ENCODE peak calls at places on chromosomes 16 and 17, in eight cellular contexts. I is GM23248, T is pancreas, N is BE2C, P is HCT116, S is MM.1S, B is small intestine, J is AG04450. K is an unnamed sample.

GRCh38 chr17:58105093-58105492 is 21.9 kb downstream of the DYNLL2 start:
- DNase-seq in N (no peak), B (no peak), S (no peak), J (no peak), I (no peak), P (no peak), T (no peak), K (no peak)

GRCh38 chr17:76710863-76711611 is at the start of gene MXRA7:
- DNase-seq in I (peak; percentile 91), N (peak; percentile 86), P (no peak), B (no peak), T (peak; percentile 88), J (no peak), S (peak; percentile 35), K (peak; percentile 87)

GRCh38 chr16:12009462-12009861 is 32.9 kb downstream of the SNX29 start:
- DNase-seq in N (no peak), P (no peak), I (no peak), T (no peak), J (no peak), B (no peak), S (no peak), K (no peak)

GRCh38 chr17:61250335-61250890 is 149.2 kb upstream of the TBX2 start:
- DNase-seq in N (no peak), I (peak; percentile 64), P (no peak), S (peak; percentile 44), T (no peak), J (no peak), B (no peak), K (no peak)

GRCh38 chr17:6079155-6079554 is 9.0 kb downstream of the WSCD1 start:
- DNase-seq in N (no peak), J (no peak), B (no peak), S (peak; percentile 86), I (no peak), P (no peak), T (no peak), K (no peak)

GRCh38 chr16:54829691-54830090 is 101.0 kb upstream of the IRX5 start:
- DNase-seq in N (no peak), S (no peak), P (no peak), J (no peak), B (no peak), I (no peak), T (no peak), K (no peak)

GRCh38 chr16:3837851-3838564 is 42.5 kb downstream of the CREBBP start:
- DNase-seq in I (peak; percentile 49), J (no peak), T (no peak), P (no peak), N (no peak), B (no peak), S (no peak), K (no peak)

GRCh38 chr17:47882695-47883588 is 13.1 kb upstream of the SP2 start:
- DNase-seq in T (no peak), I (no peak), P (no peak), S (no peak), B (peak; percentile 21), N (no peak), J (no peak), K (no peak)

GRCh38 chr17:73058022-73058421 is 34.5 kb downstream of the SLC39A11 start:
- DNase-seq in B (no peak), P (no peak), J (no peak), S (no peak), I (no peak), T (no peak), N (peak; percentile 15), K (no peak)

GRCh38 chr16:11270602-11271162 is 1.6 kb upstream of the TNP2 start:
- DNase-seq in S (no peak), J (no peak), I (no peak), N (no peak), B (no peak), T (no peak), P (no peak), K (no peak)

GRCh38 chr17:21177854-21178600 is 35.9 kb downstream of the TMEM11 start:
- DNase-seq in B (no peak), I (no peak), P (no peak), T (no peak), J (no peak), S (no peak), N (no peak), K (no peak)

GRCh38 chr16:85750021-85750826 is 672 bp downstream of the C16orf74 start:
- DNase-seq in J (no peak), P (no peak), N (peak; percentile 43), T (peak; percentile 70), B (no peak), I (peak; percentile 52), S (no peak), K (peak; percentile 55)

GRCh38 chr16:85750827-85751641 is at the start of gene C16orf74:
- DNase-seq in J (no peak), T (peak; percentile 83), I (peak; percentile 83), P (no peak), B (peak; percentile 57), S (peak; percentile 14), N (peak; percentile 63), K (no peak)

GRCh38 chr16:85746431-85747227 is 4.3 kb downstream of the C16orf74 start:
- DNase-seq in N (no peak), S (no peak), T (no peak), B (no peak), P (peak; percentile 89), J (no peak), I (peak; percentile 80), K (no peak)

GRCh38 chr16:85751665-85752501 is 987 bp upstream of the C16orf74 start:
- DNase-seq in P (no peak), T (no peak), B (no peak), N (no peak), I (peak; percentile 24), S (no peak), J (no peak), K (no peak)

DNA sequence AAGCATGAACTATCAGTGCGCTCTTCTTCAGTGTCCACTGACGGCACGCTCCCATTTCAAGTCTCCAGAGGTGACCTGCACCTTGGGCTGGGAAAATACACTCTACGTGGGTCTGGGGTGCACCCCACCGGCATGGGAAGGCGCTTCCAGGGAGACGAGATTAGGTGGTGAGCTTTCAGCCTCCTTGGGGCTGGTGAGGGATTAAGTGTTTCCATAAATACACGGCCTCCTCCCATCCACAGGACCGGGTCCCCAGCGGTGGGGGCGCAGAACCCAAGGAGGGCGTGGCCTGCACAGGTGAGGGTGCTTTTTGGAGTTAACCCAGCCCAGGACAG is 1.2 kb downstream of the C16orf74 start:
- DNase-seq in I (no peak), N (no peak), T (no peak), P (no peak), B (no peak), S (no peak), J (no peak), K (no peak)
- H3K4me3 ChIP-seq in I (peak overlapping the region; percentile 71), N (peak overlapping the region; percentile 52), T (no peak overlapping the region), P (peak overlapping the region; percentile 69), B (no peak overlapping the region), S (no peak overlapping the region), J (peak overlapping the region; percentile 63), K (no peak overlapping the region)

GRCh38 chr16:50718061-50718760 is 23.7 kb upstream of the CYLD start:
- DNase-seq in T (no peak), P (no peak), S (no peak), I (peak; percentile 36), J (no peak), B (no peak), N (no peak), K (no peak)

GRCh38 chr16:50718761-50719400 is 23.0 kb upstream of the CYLD start:
- DNase-seq in I (no peak), P (no peak), J (no peak), B (peak; percentile 32), S (no peak), T (no peak), N (no peak), K (no peak)

GRCh38 chr16:50719401-50720337 is 22.2 kb upstream of the CYLD start:
- DNase-seq in J (no peak), T (no peak), S (no peak), I (no peak), P (no peak), N (no peak), B (no peak), K (peak; percentile 45)

GRCh38 chr16:50721549-50722409 is 20.1 kb upstream of the CYLD start:
- DNase-seq in P (no peak), B (no peak), J (no peak), N (no peak), S (no peak), T (no peak), I (no peak), K (no peak)

DNA sequence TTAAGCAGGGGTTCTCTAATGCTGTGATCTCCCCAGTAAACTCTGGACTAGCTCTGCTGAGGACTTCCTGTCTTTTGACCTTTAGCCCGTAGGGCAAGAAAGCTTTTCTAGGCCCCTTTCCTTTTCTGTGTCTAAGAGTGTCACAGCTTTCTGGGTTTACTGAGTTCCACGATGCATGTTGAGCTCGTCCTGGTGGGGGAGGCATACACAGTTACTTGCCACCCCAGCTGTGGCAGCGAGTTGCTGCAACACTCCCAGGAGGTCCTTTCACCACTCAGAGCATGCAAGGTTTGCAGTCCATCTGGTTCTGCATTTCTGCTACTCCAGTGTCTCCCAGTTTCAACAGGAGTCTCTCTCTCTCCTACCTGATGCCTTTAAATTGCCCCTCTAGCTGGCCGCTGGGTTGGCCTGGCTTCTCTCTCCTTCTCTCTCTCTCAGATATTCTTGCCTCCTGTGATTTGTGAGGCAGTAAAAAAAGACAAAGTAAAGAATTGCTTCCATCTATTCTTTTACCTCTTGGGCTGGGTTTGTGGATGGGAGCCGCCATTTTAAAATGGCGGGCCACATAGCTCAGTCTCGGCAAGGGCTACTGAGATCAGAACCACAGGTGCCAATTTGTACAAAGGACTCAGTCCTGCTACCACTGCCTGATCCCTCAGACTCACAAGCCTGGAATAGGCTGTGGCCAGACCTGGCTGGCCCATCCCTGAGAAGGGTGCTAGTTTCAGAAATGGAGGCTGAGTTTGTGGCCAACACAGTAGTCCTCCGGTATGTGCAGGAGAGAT is 23.9 kb downstream of the NOD2 start:
- DNase-seq in P (no peak), S (no peak), N (no peak), J (no peak), I (no peak), T (no peak), B (no peak), K (no peak)
- H3K9me3 ChIP-seq in P (no peaks in the 10 kb centered on the region), S (no peaks in the 10 kb centered on the region), N (no peaks in the 10 kb centered on the region), J (no peaks in the 10 kb centered on the region), I (no peaks in the 10 kb centered on the region), T (no peaks in the 10 kb centered on the region), B (no peaks in the 10 kb centered on the region), K (no peaks in the 10 kb centered on the region)

DNA sequence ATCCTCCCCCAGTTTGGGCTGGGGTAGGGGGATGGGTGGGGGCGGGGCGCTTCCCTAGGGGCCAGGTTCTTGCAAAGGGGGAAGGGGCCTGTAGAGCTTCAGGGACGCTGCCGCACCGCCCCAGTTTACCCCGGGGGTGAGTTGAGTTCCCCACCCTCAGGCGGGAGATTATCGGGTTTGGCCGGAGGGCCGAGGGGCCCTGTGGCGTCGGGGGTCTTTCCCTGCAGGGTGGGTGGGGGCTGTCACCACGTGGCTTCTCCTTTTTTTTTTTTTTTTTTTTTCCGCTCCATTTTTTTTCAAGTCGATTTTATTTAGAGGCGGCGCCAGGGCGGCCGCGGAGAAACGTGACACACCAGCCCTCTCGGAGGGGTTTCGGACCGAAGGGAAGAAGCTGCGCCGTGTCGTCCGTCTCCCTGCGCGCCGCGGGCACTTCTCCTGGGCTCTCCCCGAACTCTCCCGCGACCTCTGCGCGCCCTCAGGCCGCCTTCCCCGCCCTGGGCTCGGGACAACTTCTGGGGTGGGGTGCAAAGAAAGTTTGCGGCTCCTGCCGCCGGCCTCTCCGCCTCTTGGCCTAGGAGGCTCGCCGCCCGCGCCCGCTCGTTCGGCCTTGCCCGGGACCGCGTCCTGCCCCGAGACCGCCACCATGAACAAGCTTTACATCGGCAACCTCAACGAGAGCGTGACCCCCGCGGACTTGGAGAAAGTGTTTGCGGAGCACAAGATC is at the start of gene IGF2BP1:
- DNase-seq in B (no peak), T (peak; percentile 59), N (peak; percentile 60), J (no peak), S (no peak), I (peak; percentile 80), P (no peak), K (no peak)
- H3K27me3 ChIP-seq in B (peaks cover 8% of the 10 kb centered on the region), T (peaks cover 41% of the 10 kb centered on the region), N (peaks cover 85% of the 10 kb centered on the region), J (peaks cover 28% of the 10 kb centered on the region), S (peaks cover 100% of the 10 kb centered on the region), I (peaks cover 58% of the 10 kb centered on the region), P (peaks cover 58% of the 10 kb centered on the region), K (peaks cover 98% of the 10 kb centered on the region)

GRCh38 chr17:50166518-50167181 is 845 bp downstream of the SGCA start:
- DNase-seq in B (no peak), I (no peak), S (no peak), P (no peak), J (no peak), N (no peak), T (no peak), K (no peak)
- H3K4me3 ChIP-seq in B (no peak overlapping the region), I (no peak overlapping the region), S (no peak overlapping the region), P (no peak overlapping the region), J (no peak overlapping the region), N (no peak overlapping the region), T (no peak overlapping the region), K (no peak overlapping the region)

K was measured in left lung.